ENCODE peak calls at places on chromosomes 7 and 10, in ten cellular contexts. M, Y, E, L, B, C, S, T, H and R are unnamed samples.
A peak's percentile ranks its signal among the peaks of the same experiment; 100 is the strongest.

GRCh38 chr7:20111821-20112542 is 105.2 kb downstream of the MACC1 start:
- DNase-seq in T (no peak), H (no peak), B (no peak), L (no peak), C (no peak), S (no peak), Y (no peak), E (no peak), M (no peak), R (no peak)

GRCh38 chr10:70053896-70054641 is 1.4 kb downstream of the MACROH2A2 start:
- DNase-seq in L (peak; percentile 15), C (peak; percentile 28), H (no peak), S (peak; percentile 23), E (no peak), Y (peak; percentile 57), T (no peak), B (no peak), M (peak; percentile 62), R (no peak)

GRCh38 chr10:103812004-103812403 is 43.4 kb downstream of the SH3PXD2A start:
- DNase-seq in H (no peak), C (no peak), L (no peak), Y (no peak), S (peak; percentile 83), M (no peak), T (no peak), E (no peak), B (no peak), R (no peak)

GRCh38 chr10:88243847-88244730 is 339.0 kb downstream of the RNLS start:
- DNase-seq in M (no peak), Y (peak; percentile 84), L (no peak), C (peak; percentile 90), B (peak; percentile 87), E (peak; percentile 78), H (no peak), S (peak; percentile 66), T (no peak), R (peak; percentile 77)

GRCh38 chr7:70837589-70837988 is 294.4 kb upstream of the GALNT17 start:
- DNase-seq in C (no peak), L (no peak), Y (no peak), T (no peak), M (no peak), B (no peak), S (no peak), E (no peak), H (no peak), R (no peak)

GRCh38 chr7:35729061-35729783 is 34.3 kb upstream of the HERPUD2 start:
- DNase-seq in L (no peak), S (peak; percentile 23), Y (no peak), B (no peak), H (no peak), C (no peak), T (no peak), M (no peak), E (no peak), R (no peak)

GRCh38 chr10:92328999-92329398 is 38.0 kb downstream of the MARCHF5 start:
- DNase-seq in L (peak; percentile 16), T (no peak), B (no peak), H (no peak), C (no peak), S (no peak), Y (no peak), M (peak; percentile 9), E (no peak), R (no peak)

GRCh38 chr7:51144178-51144577 is 172.4 kb downstream of the COBL start:
- DNase-seq in S (peak; percentile 13), C (no peak), M (no peak), E (no peak), L (no peak), T (no peak), B (no peak), H (no peak), Y (no peak), R (no peak)

GRCh38 chr10:65040796-65041195 is 1519.6 kb downstream of the REEP3 start:
- DNase-seq in L (no peak), Y (no peak), M (no peak), T (no peak), S (no peak), H (no peak), C (no peak), E (no peak), B (no peak), R (no peak)

GRCh38 chr7:120805636-120806388 is 52.1 kb downstream of the TSPAN12 start:
- DNase-seq in L (peak; percentile 40), Y (no peak), M (peak; percentile 59), E (no peak), S (peak; percentile 59), T (no peak), C (peak; percentile 45), B (peak; percentile 61), H (peak; percentile 50), R (peak; percentile 67)

GRCh38 chr10:103226011-103226410 is 19.7 kb upstream of the RPEL1 start:
- DNase-seq in H (no peak), S (no peak), T (no peak), E (no peak), B (no peak), Y (no peak), C (no peak), M (no peak), L (no peak), R (no peak)

GRCh38 chr10:112950714-112951348 is 784 bp downstream of the TCF7L2 start:
- DNase-seq in T (no peak), E (no peak), B (peak; percentile 49), L (no peak), C (peak; percentile 45), M (peak; percentile 64), Y (peak; percentile 66), S (peak; percentile 24), H (peak; percentile 13), R (peak; percentile 43)

GRCh38 chr10:132407243-132407746 is 10.3 kb downstream of the PWWP2B start:
- DNase-seq in H (no peak), B (no peak), E (no peak), M (no peak), C (peak; percentile 85), T (no peak), S (peak; percentile 90), Y (peak; percentile 72), L (no peak), R (no peak)

GRCh38 chr10:132407846-132408278 is 10.9 kb downstream of the PWWP2B start:
- DNase-seq in C (no peak), E (no peak), B (peak; percentile 29), H (peak; percentile 94), L (no peak), Y (peak; percentile 83), M (no peak), S (peak; percentile 91), T (no peak), R (no peak)

GRCh38 chr10:132405463-132405991 is 8.5 kb downstream of the PWWP2B start:
- DNase-seq in Y (no peak), M (no peak), H (no peak), T (no peak), E (no peak), L (no peak), C (no peak), S (no peak), B (no peak), R (no peak)

GRCh38 chr10:132406181-132406580 is 9.2 kb downstream of the PWWP2B start:
- DNase-seq in Y (no peak), T (no peak), E (no peak), M (no peak), S (no peak), C (no peak), B (no peak), L (no peak), H (no peak), R (no peak)

DNA sequence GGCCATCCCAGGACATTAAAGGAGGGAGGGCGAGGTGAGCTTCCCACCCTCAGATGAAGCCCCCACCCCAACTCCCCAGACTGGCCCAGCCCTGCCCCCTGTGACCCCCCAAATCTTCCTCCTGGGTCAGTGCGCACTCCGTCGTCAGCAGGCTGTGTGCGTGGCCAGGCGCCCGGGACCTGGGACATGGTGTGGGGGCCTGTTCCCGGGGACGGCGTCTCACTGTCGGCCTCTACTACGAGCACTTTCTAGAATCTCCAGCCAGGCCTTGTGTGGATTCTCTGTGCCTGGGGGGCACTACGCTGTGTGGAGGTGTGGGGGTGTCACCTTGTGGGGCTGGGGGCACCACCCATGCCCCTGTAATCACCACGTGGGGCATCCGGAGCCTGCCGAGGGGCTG is 9.8 kb downstream of the PWWP2B start:
- DNase-seq in T (no peak), S (no peak), L (no peak), M (no peak), Y (no peak), E (no peak), B (no peak), H (no peak), C (no peak), R (no peak)
- H3K27ac ChIP-seq in T (peak overlapping the region; percentile 95), S (peak overlapping the region; percentile 96), L (peak overlapping the region; percentile 83), M (no peak overlapping the region), Y (no peak overlapping the region), E (peak overlapping the region; percentile 89), B (no peak overlapping the region), H (peak overlapping the region; percentile 98), C (peak overlapping the region; percentile 86), R (peak overlapping the region; percentile 81)

GRCh38 chr10:101829561-101830315 is 11.5 kb upstream of the OGA start:
- DNase-seq in M (no peak), E (peak; percentile 82), C (no peak), H (peak; percentile 58), S (peak; percentile 62), Y (peak; percentile 83), L (no peak), B (no peak), T (no peak), R (peak; percentile 58)
- H3K4me3 ChIP-seq in M (peak overlapping the region; percentile 53), E (peak overlapping the region; percentile 57), C (peak overlapping the region; percentile 54), H (peak overlapping the region; percentile 42), S (peak overlapping the region; percentile 47), Y (peak overlapping the region; percentile 41), L (peak overlapping the region; percentile 58), B (no peak overlapping the region), T (peak overlapping the region; percentile 53), R (peak overlapping the region; percentile 35)

DNA sequence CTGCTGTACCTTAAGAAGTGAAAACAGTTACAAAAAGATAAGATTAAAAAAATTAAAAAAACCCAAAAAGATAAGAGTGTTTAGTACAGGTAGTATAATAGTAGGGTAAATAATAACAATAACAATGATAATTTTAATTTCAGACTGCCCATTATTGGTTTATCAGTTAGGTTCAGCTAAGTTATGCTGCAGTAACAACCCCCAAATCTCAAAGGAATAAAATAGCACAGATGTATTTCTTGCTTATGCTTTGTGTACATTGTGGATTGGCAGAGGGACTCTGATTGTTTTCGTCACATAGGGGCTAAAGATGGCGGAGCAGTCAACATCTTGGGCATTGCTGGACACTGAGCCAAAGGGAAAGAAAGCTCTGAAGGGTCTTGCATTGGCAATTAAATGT is 264.6 kb downstream of the LRMDA start:
- DNase-seq in B (no peak), S (no peak), M (no peak), H (no peak), L (no peak), T (no peak), C (no peak), Y (no peak), E (no peak), R (no peak)
- TF ChIP-seq POLR2A in B (no peak), S (no peak), M (no peak), H (no peak), L (no peak), T (no peak), C (no peak), Y (no peak), E (no peak), R (no peak)

DNA sequence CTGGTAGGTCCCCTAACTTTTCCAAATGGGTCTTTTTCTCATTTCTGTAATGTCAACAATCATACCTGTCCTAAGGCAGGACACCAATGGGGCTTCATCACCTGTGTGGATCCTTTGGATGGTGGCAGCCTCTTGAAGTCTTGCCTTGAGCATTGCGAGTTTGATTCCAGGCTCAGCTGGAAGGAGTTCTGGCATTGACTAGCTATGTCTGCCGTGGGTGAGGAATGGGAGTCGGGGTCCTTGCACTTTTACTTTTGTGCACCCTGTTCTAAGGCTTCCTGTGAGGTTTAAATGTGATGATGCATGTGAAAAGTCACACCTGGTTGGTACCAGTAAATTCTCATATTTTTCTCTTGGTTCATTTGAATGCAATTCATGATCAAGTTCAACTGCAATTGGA is 55.9 kb upstream of the CTBP2 start:
- DNase-seq in S (no peak), C (no peak), M (no peak), T (no peak), H (no peak), B (no peak), Y (no peak), L (no peak), E (no peak), R (no peak)
- H3K27ac ChIP-seq in S (no peak overlapping the region), C (no peak overlapping the region), M (no peak overlapping the region), T (no peak overlapping the region), H (no peak overlapping the region), B (no peak overlapping the region), Y (no peak overlapping the region), L (no peak overlapping the region), E (no peak overlapping the region), R (no peak overlapping the region)